ENCODE peak calls at places on chromosomes 12 and 14, in six cellular contexts. B, E, U, L, T and M are unnamed samples.

GRCh38 chr12:124508323-124509096 is 58.9 kb downstream of the NCOR2 start:
- DNase-seq in E (no peak), T (no peak), L (no peak), U (no peak), B (no peak), M (no peak)

GRCh38 chr12:42679402-42679801 is 89.9 kb upstream of the PRICKLE1 start:
- DNase-seq in L (no peak), T (no peak), B (no peak), E (no peak), U (no peak), M (no peak)

GRCh38 chr14:34780646-34781045 is 66.3 kb upstream of the CFL2 start:
- DNase-seq in U (no peak), L (no peak), B (no peak), T (no peak), E (no peak), M (no peak)

GRCh38 chr12:103909811-103910210 is 20.4 kb upstream of the HSP90B1 start:
- DNase-seq in U (no peak), L (no peak), T (no peak), B (no peak), E (no peak), M (no peak)

GRCh38 chr14:54817506-54817905 is 85.1 kb downstream of the GCH1 start:
- DNase-seq in L (no peak), B (no peak), E (no peak), U (no peak), T (no peak), M (no peak)

GRCh38 chr14:20343855-20344205 is 395 bp downstream of the PARP2 start:
- DNase-seq in L (no peak), E (no peak), U (no peak), B (no peak), T (no peak), M (peak)

GRCh38 chr12:113961921-113962710 is 4.0 kb downstream of the RBM19 start:
- DNase-seq in T (no peak), E (peak), B (no peak), L (peak), U (peak), M (no peak)

GRCh38 chr12:12870454-12870853 is 20.9 kb upstream of the GPRC5A start:
- DNase-seq in B (no peak), U (no peak), L (peak), E (peak), T (no peak), M (no peak)

GRCh38 chr14:38646391-38646790 is 390.5 kb upstream of the CLEC14A start:
- DNase-seq in B (no peak), U (no peak), T (no peak), L (no peak), E (no peak), M (no peak)

GRCh38 chr12:124675881-124676688 is 108.7 kb upstream of the NCOR2 start:
- DNase-seq in B (no peak), T (no peak), L (no peak), U (no peak), E (no peak), M (no peak)

GRCh38 chr12:32917094-32917611 is 20.6 kb upstream of the PKP2 start:
- DNase-seq in E (no peak), U (no peak), B (no peak), T (no peak), L (no peak), M (no peak)

GRCh38 chr12:104790296-104791125 is 167.6 kb downstream of the SLC41A2 start:
- DNase-seq in L (peak), T (peak), B (peak), U (peak), E (peak), M (peak)

GRCh38 chr12:82015623-82016347 is 256.6 kb upstream of the PPFIA2 start:
- DNase-seq in L (no peak), U (peak), T (no peak), B (no peak), E (no peak), M (no peak)

GRCh38 chr12:108689314-108690190 is 41.8 kb downstream of the CORO1C start:
- DNase-seq in B (no peak), T (no peak), E (peak), L (peak), U (no peak), M (peak)

GRCh38 chr14:28652782-28653181 is 113.8 kb upstream of the FOXG1 start:
- DNase-seq in E (no peak), U (no peak), L (peak), T (no peak), B (no peak), M (no peak)

GRCh38 chr12:105469701-105470100 is 139.2 kb downstream of the C12orf75 start:
- DNase-seq in E (no peak), L (no peak), U (no peak), B (no peak), T (no peak), M (no peak)

GRCh38 chr12:622420-622819 is 40.8 kb downstream of the NINJ2 start:
- DNase-seq in T (no peak), U (no peak), L (no peak), B (no peak), E (no peak), M (peak)

GRCh38 chr12:83074495-83074894 is 387.8 kb downstream of the TMTC2 start:
- DNase-seq in T (no peak), U (no peak), B (no peak), E (no peak), L (peak), M (peak)

GRCh38 chr14:74347795-74348100 is 523 bp upstream of the VRTN start:
- DNase-seq in E (no peak), L (no peak), U (no peak), T (no peak), B (no peak), M (no peak)

GRCh38 chr12:124744659-124745467 is 118.8 kb downstream of the SCARB1 start:
- DNase-seq in E (peak), T (peak), B (peak), U (peak), L (peak), M (peak)

GRCh38 chr14:29717906-29718305 is 209.7 kb downstream of the PRKD1 start:
- DNase-seq in E (no peak), T (no peak), U (no peak), L (no peak), B (no peak), M (no peak)

GRCh38 chr12:120955232-120955631 is 23.1 kb upstream of the HNF1A start:
- DNase-seq in L (no peak), E (no peak), B (no peak), U (no peak), T (no peak), M (no peak)

GRCh38 chr14:73100334-73100733 is 36.0 kb upstream of the PSEN1 start:
- DNase-seq in E (no peak), T (no peak), U (no peak), L (no peak), B (no peak), M (no peak)

GRCh38 chr12:107598906-107599305 is 86.7 kb upstream of the PWP1 start:
- DNase-seq in T (no peak), U (no peak), E (no peak), B (no peak), L (no peak), M (no peak)

GRCh38 chr12:63450821-63451220 is 217.5 kb downstream of the DPY19L2 start:
- DNase-seq in E (no peak), T (no peak), L (no peak), U (no peak), B (no peak), M (no peak)

GRCh38 chr14:59869381-59870255 is 958 bp downstream of the RTN1 start:
- DNase-seq in U (no peak), T (peak), E (no peak), L (no peak), B (peak), M (no peak)

GRCh38 chr14:100422556-100423420 is 99.6 kb downstream of the SLC25A47 start:
- DNase-seq in L (no peak), B (no peak), E (no peak), T (no peak), U (no peak), M (no peak)

GRCh38 chr14:90545966-90546751 is 149.3 kb downstream of the CALM1 start:
- DNase-seq in U (no peak), L (no peak), E (no peak), T (no peak), B (peak), M (no peak)

DNA sequence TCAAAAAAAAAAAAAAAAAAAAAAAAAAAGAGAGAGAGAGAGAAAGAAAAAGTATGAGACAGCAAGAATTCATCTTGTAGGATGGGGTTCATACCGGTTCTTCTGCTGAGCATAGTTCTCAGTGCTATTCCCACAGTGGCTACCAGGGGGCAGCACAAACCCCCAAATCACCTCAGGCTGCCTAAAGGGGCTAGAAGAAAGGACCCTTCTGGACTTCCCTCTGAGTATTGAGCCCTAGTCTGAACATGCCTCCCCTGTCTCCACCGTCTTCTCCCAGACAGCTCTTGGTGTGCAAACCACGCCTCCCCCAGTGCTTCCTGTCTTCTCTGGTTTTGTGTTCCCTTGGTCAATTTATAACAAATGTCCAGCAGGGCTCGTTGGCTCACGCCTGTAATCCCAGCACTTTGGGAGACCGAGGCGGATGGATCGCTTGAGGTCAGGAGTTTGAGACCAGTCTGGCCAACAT is 31.3 kb upstream of the SMUG1 start:
- DNase-seq in U (no peak), T (peak), E (peak), B (peak), L (peak), M (peak)
- TF ChIP-seq CHD2 in U (no peak), T (no peak), E (no peak), B (no peak), L (no peak), M (no peak)

GRCh38 chr12:52082988-52083637 is 3.6 kb downstream of the SMIM41 start:
- DNase-seq in U (no peak), T (peak), E (peak), B (peak), L (peak), M (peak)
- TF ChIP-seq CHD2 in U (peak), T (no peak), E (no peak), B (peak), L (no peak), M (no peak)

GRCh38 chr14:96105089-96105920 is 66.1 kb downstream of the C14orf132 start:
- DNase-seq in T (no peak), B (no peak), L (no peak), E (no peak), U (no peak), M (no peak)

GRCh38 chr14:96105921-96106441 is 66.8 kb downstream of the C14orf132 start:
- DNase-seq in T (no peak), U (no peak), L (no peak), B (no peak), E (no peak), M (no peak)

GRCh38 chr14:96103560-96104460 is 64.6 kb downstream of the C14orf132 start:
- DNase-seq in B (peak), U (no peak), E (no peak), T (no peak), L (no peak), M (no peak)

GRCh38 chr14:96103075-96103474 is 63.9 kb downstream of the C14orf132 start:
- DNase-seq in B (no peak), U (no peak), T (no peak), L (no peak), E (no peak), M (no peak)

GRCh38 chr14:96104469-96105057 is 65.4 kb downstream of the C14orf132 start:
- DNase-seq in B (no peak), L (peak), U (no peak), T (no peak), E (peak), M (no peak)
- TF ChIP-seq CHD2 in B (no peak), L (no peak), U (no peak), T (no peak), E (no peak), M (no peak)

GRCh38 chr12:112022241-112023016 is 9.2 kb downstream of the ERP29 start:
- DNase-seq in U (no peak), E (no peak), T (no peak), L (no peak), B (no peak), M (no peak)

GRCh38 chr12:112029326-112029725 is 16.1 kb downstream of the ERP29 start:
- DNase-seq in E (no peak), B (no peak), L (no peak), T (no peak), U (no peak), M (no peak)

GRCh38 chr12:112023759-112024396 is 10.7 kb downstream of the ERP29 start:
- DNase-seq in L (no peak), U (no peak), E (no peak), B (no peak), T (no peak), M (no peak)

GRCh38 chr12:112020947-112021457 is 7.8 kb downstream of the ERP29 start:
- DNase-seq in T (no peak), U (no peak), E (no peak), L (no peak), B (no peak), M (no peak)

DNA sequence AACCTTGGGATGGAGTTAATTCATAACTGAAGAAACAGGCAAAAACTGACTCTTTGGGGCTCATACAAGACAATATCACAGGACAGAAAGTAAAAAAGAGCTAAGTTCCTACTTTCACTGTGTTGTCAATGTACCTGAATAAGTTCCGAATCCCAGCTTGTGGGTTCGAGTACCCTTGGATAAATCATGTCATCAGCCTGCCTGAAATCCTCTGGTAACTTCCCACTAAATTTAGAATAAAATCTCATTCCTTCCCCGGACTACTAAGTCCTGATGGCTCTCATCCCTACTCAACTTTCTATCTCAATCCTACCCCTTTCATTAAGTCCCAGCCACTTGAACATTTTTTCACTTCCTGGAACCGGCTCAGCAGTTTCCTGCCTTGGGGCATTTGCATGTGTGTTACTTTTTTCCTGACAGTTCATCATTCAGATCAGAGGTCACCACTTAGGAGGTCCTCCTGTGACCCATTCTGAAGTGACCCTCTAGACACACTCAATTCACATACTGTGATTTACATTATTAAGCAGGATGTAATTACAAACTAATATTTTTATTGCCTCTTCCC is 12.7 kb downstream of the ERP29 start:
- DNase-seq in U (no peak), B (no peak), E (no peak), T (no peak), L (no peak), M (no peak)
- TF ChIP-seq CHD2 in U (no peak), B (no peak), E (no peak), T (no peak), L (no peak), M (no peak)

GRCh38 chr14:68692916-68693771 is 99.7 kb downstream of the ZFP36L1 start:
- DNase-seq in U (no peak), E (no peak), T (no peak), B (no peak), L (no peak), M (no peak)

GRCh38 chr14:68694516-68695235 is 98.2 kb downstream of the ZFP36L1 start:
- DNase-seq in U (no peak), B (no peak), L (no peak), T (no peak), E (no peak), M (no peak)

GRCh38 chr14:68692216-68692615 is 100.7 kb downstream of the ZFP36L1 start:
- DNase-seq in T (no peak), U (no peak), B (no peak), E (no peak), L (no peak), M (no peak)

GRCh38 chr14:68695326-68695768 is 97.5 kb downstream of the ZFP36L1 start:
- DNase-seq in B (no peak), L (peak), T (no peak), U (peak), E (peak), M (no peak)

DNA sequence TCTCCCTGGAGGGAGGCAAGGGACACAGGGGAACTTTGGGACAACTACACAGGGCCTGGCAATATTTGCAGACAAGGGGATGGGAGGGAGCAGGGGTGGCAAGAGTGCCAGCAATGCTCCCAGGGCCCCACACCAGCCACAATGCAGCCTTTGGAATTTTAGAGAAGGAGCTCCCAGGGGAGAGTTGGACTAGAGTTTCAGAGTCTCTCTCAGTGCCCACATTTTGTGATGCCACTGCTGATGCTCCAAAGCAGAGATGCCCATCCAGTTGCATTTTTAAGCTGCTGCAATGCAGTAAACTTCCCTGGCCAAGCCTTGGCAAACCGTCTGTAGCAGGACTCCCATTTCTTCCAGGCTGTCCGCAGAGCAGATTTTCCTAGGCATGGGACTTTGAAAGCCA is 98.9 kb downstream of the ZFP36L1 start:
- DNase-seq in E (no peak), T (no peak), L (no peak), B (no peak), U (no peak), M (no peak)
- TF ChIP-seq CHD2 in E (no peak), T (no peak), L (no peak), B (no peak), U (no peak), M (no peak)